ENCODE peak calls at places on chromosomes 13 and 19, in nine cellular contexts. One of them, this sample, is unnamed.

GRCh38 chr19:56091066-56091490 is 30.0 kb downstream of the ZNF787 start:
- DNase-seq in NCI-H2081: no peak
- DNase-seq in midbrain: no peak
- DNase-seq in WTC11: no peak
- DNase-seq in SW480: no peak
- DNase-seq in activated T-helper 1 cell treated with anti-CD3 and anti-CD28 coated beads, Interleukin-2, amount 50 U/mL, for 16 hours: no peak
- DNase-seq in H54: no peak
- DNase-seq in AG04449: no peak
- DNase-seq in omental fat pad: no peak
- DNase-seq in this sample: no peak

GRCh38 chr13:75331792-75332349 is 150.1 kb downstream of the TBC1D4 start:
- DNase-seq in NCI-H2081: no peak
- DNase-seq in midbrain: no peak
- DNase-seq in WTC11: no peak
- DNase-seq in SW480: no peak
- DNase-seq in activated T-helper 1 cell treated with anti-CD3 and anti-CD28 coated beads, Interleukin-2, amount 50 U/mL, for 16 hours: no peak
- DNase-seq in H54: no peak
- DNase-seq in AG04449: no peak
- DNase-seq in omental fat pad: no peak
- DNase-seq in this sample: no peak

GRCh38 chr19:50333737-50334617 is 4.8 kb upstream of the KCNC3 start:
- DNase-seq in NCI-H2081: peak
- DNase-seq in midbrain: peak
- DNase-seq in WTC11: peak
- DNase-seq in SW480: peak
- DNase-seq in activated T-helper 1 cell treated with anti-CD3 and anti-CD28 coated beads, Interleukin-2, amount 50 U/mL, for 16 hours: peak
- DNase-seq in H54: peak
- DNase-seq in AG04449: no peak
- DNase-seq in omental fat pad: peak
- DNase-seq in this sample: no peak

GRCh38 chr13:73142091-73142490 is 83.3 kb downstream of the KLF5 start:
- DNase-seq in NCI-H2081: peak
- DNase-seq in midbrain: no peak
- DNase-seq in WTC11: no peak
- DNase-seq in SW480: no peak
- DNase-seq in activated T-helper 1 cell treated with anti-CD3 and anti-CD28 coated beads, Interleukin-2, amount 50 U/mL, for 16 hours: no peak
- DNase-seq in H54: no peak
- DNase-seq in AG04449: no peak
- DNase-seq in omental fat pad: no peak
- DNase-seq in this sample: no peak

GRCh38 chr13:104799152-104799551 is 1732.9 kb upstream of the SLC10A2 start:
- DNase-seq in NCI-H2081: no peak
- DNase-seq in midbrain: no peak
- DNase-seq in WTC11: no peak
- DNase-seq in SW480: no peak
- DNase-seq in activated T-helper 1 cell treated with anti-CD3 and anti-CD28 coated beads, Interleukin-2, amount 50 U/mL, for 16 hours: no peak
- DNase-seq in H54: no peak
- DNase-seq in AG04449: no peak
- DNase-seq in omental fat pad: no peak
- DNase-seq in this sample: no peak

GRCh38 chr13:81320516-81320915 is 979.6 kb upstream of the SPRY2 start:
- DNase-seq in NCI-H2081: no peak
- DNase-seq in midbrain: no peak
- DNase-seq in WTC11: no peak
- DNase-seq in SW480: no peak
- DNase-seq in activated T-helper 1 cell treated with anti-CD3 and anti-CD28 coated beads, Interleukin-2, amount 50 U/mL, for 16 hours: no peak
- DNase-seq in H54: no peak
- DNase-seq in AG04449: no peak
- DNase-seq in omental fat pad: no peak
- DNase-seq in this sample: no peak

GRCh38 chr19:38032951-38033350 is 125.9 kb downstream of the SIPA1L3 start:
- DNase-seq in NCI-H2081: no peak
- DNase-seq in midbrain: no peak
- DNase-seq in WTC11: no peak
- DNase-seq in SW480: no peak
- DNase-seq in activated T-helper 1 cell treated with anti-CD3 and anti-CD28 coated beads, Interleukin-2, amount 50 U/mL, for 16 hours: no peak
- DNase-seq in H54: no peak
- DNase-seq in AG04449: no peak
- DNase-seq in omental fat pad: no peak
- DNase-seq in this sample: no peak

GRCh38 chr13:110227416-110227815 is 79.5 kb downstream of the COL4A1 start:
- DNase-seq in NCI-H2081: no peak
- DNase-seq in midbrain: no peak
- DNase-seq in WTC11: no peak
- DNase-seq in SW480: no peak
- DNase-seq in activated T-helper 1 cell treated with anti-CD3 and anti-CD28 coated beads, Interleukin-2, amount 50 U/mL, for 16 hours: no peak
- DNase-seq in H54: no peak
- DNase-seq in AG04449: no peak
- DNase-seq in omental fat pad: no peak
- DNase-seq in this sample: no peak

GRCh38 chr13:108102771-108103170 is 112.6 kb downstream of the LIG4 start:
- DNase-seq in NCI-H2081: no peak
- DNase-seq in midbrain: no peak
- DNase-seq in WTC11: no peak
- DNase-seq in SW480: no peak
- DNase-seq in activated T-helper 1 cell treated with anti-CD3 and anti-CD28 coated beads, Interleukin-2, amount 50 U/mL, for 16 hours: no peak
- DNase-seq in H54: no peak
- DNase-seq in AG04449: no peak
- DNase-seq in omental fat pad: no peak
- DNase-seq in this sample: no peak

GRCh38 chr19:24004166-24004565 is 82.8 kb upstream of the ZNF254 start:
- DNase-seq in NCI-H2081: no peak
- DNase-seq in midbrain: no peak
- DNase-seq in WTC11: no peak
- DNase-seq in SW480: no peak
- DNase-seq in activated T-helper 1 cell treated with anti-CD3 and anti-CD28 coated beads, Interleukin-2, amount 50 U/mL, for 16 hours: no peak
- DNase-seq in H54: no peak
- DNase-seq in AG04449: no peak
- DNase-seq in omental fat pad: no peak
- DNase-seq in this sample: no peak

GRCh38 chr13:36533806-36534205 is 101.5 kb downstream of the CCNA1 start:
- DNase-seq in NCI-H2081: peak
- DNase-seq in midbrain: no peak
- DNase-seq in WTC11: no peak
- DNase-seq in SW480: peak
- DNase-seq in activated T-helper 1 cell treated with anti-CD3 and anti-CD28 coated beads, Interleukin-2, amount 50 U/mL, for 16 hours: no peak
- DNase-seq in H54: no peak
- DNase-seq in AG04449: no peak
- DNase-seq in omental fat pad: no peak
- DNase-seq in this sample: no peak

GRCh38 chr13:95918860-95919259 is 134.3 kb downstream of the UGGT2 start:
- DNase-seq in NCI-H2081: no peak
- DNase-seq in midbrain: no peak
- DNase-seq in WTC11: no peak
- DNase-seq in SW480: no peak
- DNase-seq in activated T-helper 1 cell treated with anti-CD3 and anti-CD28 coated beads, Interleukin-2, amount 50 U/mL, for 16 hours: no peak
- DNase-seq in H54: no peak
- DNase-seq in AG04449: no peak
- DNase-seq in omental fat pad: no peak
- DNase-seq in this sample: no peak

GRCh38 chr19:16920816-16921529 is 32.2 kb downstream of the F2RL3 start:
- DNase-seq in NCI-H2081: no peak
- DNase-seq in midbrain: no peak
- DNase-seq in WTC11: no peak
- DNase-seq in SW480: no peak
- DNase-seq in activated T-helper 1 cell treated with anti-CD3 and anti-CD28 coated beads, Interleukin-2, amount 50 U/mL, for 16 hours: no peak
- DNase-seq in H54: peak
- DNase-seq in AG04449: peak
- DNase-seq in omental fat pad: no peak
- DNase-seq in this sample: no peak

GRCh38 chr13:32334676-32335075 is 19.4 kb downstream of the BRCA2 start:
- DNase-seq in NCI-H2081: no peak
- DNase-seq in midbrain: no peak
- DNase-seq in WTC11: no peak
- DNase-seq in SW480: no peak
- DNase-seq in activated T-helper 1 cell treated with anti-CD3 and anti-CD28 coated beads, Interleukin-2, amount 50 U/mL, for 16 hours: no peak
- DNase-seq in H54: no peak
- DNase-seq in AG04449: no peak
- DNase-seq in omental fat pad: no peak
- DNase-seq in this sample: no peak

GRCh38 chr13:30798776-30799625 is 63.7 kb downstream of the ALOX5AP start:
- DNase-seq in NCI-H2081: no peak
- DNase-seq in midbrain: no peak
- DNase-seq in WTC11: no peak
- DNase-seq in SW480: no peak
- DNase-seq in activated T-helper 1 cell treated with anti-CD3 and anti-CD28 coated beads, Interleukin-2, amount 50 U/mL, for 16 hours: no peak
- DNase-seq in H54: no peak
- DNase-seq in AG04449: no peak
- DNase-seq in omental fat pad: no peak
- DNase-seq in this sample: no peak

GRCh38 chr19:8074501-8074900 is 21.9 kb downstream of the CCL25 start:
- DNase-seq in NCI-H2081: no peak
- DNase-seq in midbrain: no peak
- DNase-seq in WTC11: no peak
- DNase-seq in SW480: no peak
- DNase-seq in activated T-helper 1 cell treated with anti-CD3 and anti-CD28 coated beads, Interleukin-2, amount 50 U/mL, for 16 hours: no peak
- DNase-seq in H54: no peak
- DNase-seq in AG04449: no peak
- DNase-seq in omental fat pad: no peak
- DNase-seq in this sample: no peak

GRCh38 chr13:105925496-105925895 is 610.0 kb downstream of the EFNB2 start:
- DNase-seq in NCI-H2081: no peak
- DNase-seq in midbrain: no peak
- DNase-seq in WTC11: no peak
- DNase-seq in SW480: peak
- DNase-seq in activated T-helper 1 cell treated with anti-CD3 and anti-CD28 coated beads, Interleukin-2, amount 50 U/mL, for 16 hours: no peak
- DNase-seq in H54: no peak
- DNase-seq in AG04449: no peak
- DNase-seq in omental fat pad: no peak
- DNase-seq in this sample: no peak

GRCh38 chr19:18500820-18501219 is 21.1 kb downstream of the ELL start:
- DNase-seq in NCI-H2081: no peak
- DNase-seq in midbrain: no peak
- DNase-seq in WTC11: no peak
- DNase-seq in SW480: no peak
- DNase-seq in activated T-helper 1 cell treated with anti-CD3 and anti-CD28 coated beads, Interleukin-2, amount 50 U/mL, for 16 hours: no peak
- DNase-seq in H54: no peak
- DNase-seq in AG04449: no peak
- DNase-seq in omental fat pad: no peak
- DNase-seq in this sample: no peak

GRCh38 chr13:108363651-108364050 is 94.1 kb downstream of the TNFSF13B start:
- DNase-seq in NCI-H2081: no peak
- DNase-seq in midbrain: no peak
- DNase-seq in WTC11: no peak
- DNase-seq in SW480: no peak
- DNase-seq in activated T-helper 1 cell treated with anti-CD3 and anti-CD28 coated beads, Interleukin-2, amount 50 U/mL, for 16 hours: no peak
- DNase-seq in H54: no peak
- DNase-seq in AG04449: no peak
- DNase-seq in omental fat pad: no peak
- DNase-seq in this sample: no peak

GRCh38 chr13:65964672-65965071 is 1265.5 kb downstream of the PCDH9 start:
- DNase-seq in NCI-H2081: no peak
- DNase-seq in midbrain: no peak
- DNase-seq in WTC11: no peak
- DNase-seq in SW480: no peak
- DNase-seq in activated T-helper 1 cell treated with anti-CD3 and anti-CD28 coated beads, Interleukin-2, amount 50 U/mL, for 16 hours: no peak
- DNase-seq in H54: no peak
- DNase-seq in AG04449: no peak
- DNase-seq in omental fat pad: no peak
- DNase-seq in this sample: no peak

GRCh38 chr19:31258211-31259052 is 90.8 kb downstream of the TSHZ3 start:
- DNase-seq in NCI-H2081: no peak
- DNase-seq in midbrain: no peak
- DNase-seq in WTC11: no peak
- DNase-seq in SW480: no peak
- DNase-seq in activated T-helper 1 cell treated with anti-CD3 and anti-CD28 coated beads, Interleukin-2, amount 50 U/mL, for 16 hours: no peak
- DNase-seq in H54: no peak
- DNase-seq in AG04449: no peak
- DNase-seq in omental fat pad: no peak
- DNase-seq in this sample: no peak

GRCh38 chr13:80945328-80945727 is 604.4 kb upstream of the SPRY2 start:
- DNase-seq in NCI-H2081: peak
- DNase-seq in midbrain: peak
- DNase-seq in WTC11: peak
- DNase-seq in SW480: peak
- DNase-seq in activated T-helper 1 cell treated with anti-CD3 and anti-CD28 coated beads, Interleukin-2, amount 50 U/mL, for 16 hours: no peak
- DNase-seq in H54: no peak
- DNase-seq in AG04449: no peak
- DNase-seq in omental fat pad: no peak
- DNase-seq in this sample: no peak

GRCh38 chr19:50906217-50906616 is 5.0 kb downstream of the KLK4 start:
- DNase-seq in NCI-H2081: peak
- DNase-seq in midbrain: no peak
- DNase-seq in WTC11: peak
- DNase-seq in SW480: no peak
- DNase-seq in activated T-helper 1 cell treated with anti-CD3 and anti-CD28 coated beads, Interleukin-2, amount 50 U/mL, for 16 hours: no peak
- DNase-seq in H54: no peak
- DNase-seq in AG04449: no peak
- DNase-seq in omental fat pad: no peak
- DNase-seq in this sample: no peak

GRCh38 chr19:7641288-7642276 is 4.7 kb downstream of the STXBP2 start:
- DNase-seq in NCI-H2081: no peak
- DNase-seq in midbrain: no peak
- DNase-seq in WTC11: peak
- DNase-seq in SW480: no peak
- DNase-seq in activated T-helper 1 cell treated with anti-CD3 and anti-CD28 coated beads, Interleukin-2, amount 50 U/mL, for 16 hours: no peak
- DNase-seq in H54: no peak
- DNase-seq in AG04449: no peak
- DNase-seq in omental fat pad: no peak
- DNase-seq in this sample: no peak

This sample was measured in Panc1.